ENCODE peak calls at places on chromosomes 11 and 22, in seven cellular contexts. V, M, I, Y, K, X and Z are unnamed samples.

GRCh38 chr11:83793332-83793731 is 507.2 kb upstream of the CCDC90B start:
- DNase-seq in K (no peak), Y (no peak), M (no peak), V (no peak), X (no peak), I (no peak), Z (no peak)

GRCh38 chr11:74135516-74135840 is 35.3 kb downstream of the C2CD3 start:
- DNase-seq in X (no peak), K (no peak), V (no peak), I (no peak), M (no peak), Y (no peak), Z (no peak)

GRCh38 chr11:117557321-117557720 is 229.7 kb downstream of the CEP164 start:
- DNase-seq in K (no peak), X (no peak), I (no peak), M (no peak), Y (no peak), V (no peak), Z (no peak)

GRCh38 chr11:67648140-67648795 is 2.3 kb downstream of the ACY3 start:
- DNase-seq in M (no peak), X (peak), I (peak), K (no peak), V (no peak), Y (no peak), Z (no peak)

GRCh38 chr11:17848709-17849108 is 114.1 kb downstream of the KCNC1 start:
- DNase-seq in V (no peak), I (no peak), Y (no peak), M (no peak), K (no peak), X (no peak), Z (no peak)

GRCh38 chr11:35550374-35551036 is 25.1 kb upstream of the PAMR1 start:
- DNase-seq in K (no peak), V (peak), I (no peak), Y (no peak), M (no peak), X (no peak), Z (peak)

GRCh38 chr11:111324277-111324720 is 26.0 kb downstream of the POU2AF3 start:
- DNase-seq in M (no peak), K (peak), V (peak), Y (no peak), X (no peak), I (no peak), Z (no peak)

GRCh38 chr22:39527481-39527961 is 5.0 kb downstream of the RPS19BP1 start:
- DNase-seq in X (no peak), Y (no peak), M (no peak), K (no peak), I (no peak), V (no peak), Z (peak)

GRCh38 chr11:129320485-129320884 is 55.2 kb upstream of the BARX2 start:
- DNase-seq in Y (no peak), I (no peak), X (no peak), V (peak), M (no peak), K (no peak), Z (peak)

GRCh38 chr11:95680169-95680929 is 109.2 kb downstream of the FAM76B start:
- DNase-seq in M (no peak), X (no peak), V (peak), K (no peak), Y (no peak), I (peak), Z (peak)

GRCh38 chr22:33789690-33790253 is 130.5 kb downstream of the LARGE1 start:
- DNase-seq in X (no peak), Y (no peak), M (no peak), I (no peak), K (no peak), V (no peak), Z (no peak)

GRCh38 chr11:16881074-16881709 is 133.0 kb downstream of the PLEKHA7 start:
- DNase-seq in M (peak), V (peak), I (no peak), K (peak), X (no peak), Y (peak), Z (peak)

GRCh38 chr11:28463826-28464225 is 355.6 kb downstream of the METTL15 start:
- DNase-seq in M (no peak), Y (no peak), K (no peak), V (peak), I (no peak), X (no peak), Z (peak)

GRCh38 chr11:134037093-134037908 is 31.6 kb upstream of the JAM3 start:
- DNase-seq in M (peak), X (peak), Y (peak), K (peak), V (peak), I (peak), Z (peak)

GRCh38 chr11:129946965-129947364 is 51.6 kb upstream of the NFRKB start:
- DNase-seq in V (no peak), X (no peak), M (no peak), Y (no peak), K (no peak), I (no peak), Z (no peak)

GRCh38 chr11:19711911-19712280 is 741 bp upstream of the NAV2 start:
- DNase-seq in V (no peak), X (no peak), I (no peak), Y (no peak), M (peak), K (no peak), Z (peak)

GRCh38 chr11:11607772-11608171 is 14.0 kb downstream of the GALNT18 start:
- DNase-seq in X (no peak), M (no peak), K (no peak), I (peak), Y (no peak), V (no peak), Z (peak)

GRCh38 chr22:43381693-43382092 is 30.1 kb upstream of the MPPED1 start:
- DNase-seq in M (no peak), X (no peak), K (no peak), V (no peak), I (no peak), Y (peak), Z (no peak)

GRCh38 chr11:11987503-11988022 is 20.9 kb downstream of the DKK3 start:
- DNase-seq in Y (no peak), V (peak), M (no peak), X (no peak), I (peak), K (no peak), Z (peak)

GRCh38 chr11:35238882-35239281 is 99.9 kb downstream of the CD44 start:
- DNase-seq in I (no peak), K (no peak), Y (no peak), M (no peak), V (no peak), X (no peak), Z (no peak)

GRCh38 chr11:3222941-3223905 is 4.6 kb upstream of the MRGPRG start:
- DNase-seq in K (no peak), I (no peak), Y (no peak), M (no peak), X (peak), V (no peak), Z (no peak)

GRCh38 chr11:127106938-127107337 is 106.4 kb upstream of the KIRREL3 start:
- DNase-seq in I (no peak), X (no peak), M (no peak), V (no peak), Y (no peak), K (no peak), Z (no peak)

GRCh38 chr11:13238879-13239514 is 38.6 kb upstream of the BMAL1 start:
- DNase-seq in Y (no peak), I (peak), X (no peak), M (no peak), V (peak), K (peak), Z (peak)

GRCh38 chr22:48142388-48142787 is 1379.9 kb downstream of the TBC1D22A start:
- DNase-seq in M (no peak), I (no peak), V (no peak), Y (no peak), X (no peak), K (no peak), Z (no peak)

GRCh38 chr11:63599211-63600122 is 14.8 kb downstream of the PLAAT3 start:
- DNase-seq in Y (no peak), V (peak), K (no peak), I (peak), X (no peak), M (no peak), Z (peak)

GRCh38 chr22:23207786-23208325 is 27.5 kb downstream of the BCR start:
- DNase-seq in K (no peak), X (peak), Y (no peak), I (no peak), V (no peak), M (no peak), Z (no peak)

GRCh38 chr11:2443881-2444300 is 423 bp downstream of the TRPM5 start:
- DNase-seq in I (no peak), V (no peak), Y (no peak), M (no peak), K (no peak), X (no peak), Z (no peak)

DNA sequence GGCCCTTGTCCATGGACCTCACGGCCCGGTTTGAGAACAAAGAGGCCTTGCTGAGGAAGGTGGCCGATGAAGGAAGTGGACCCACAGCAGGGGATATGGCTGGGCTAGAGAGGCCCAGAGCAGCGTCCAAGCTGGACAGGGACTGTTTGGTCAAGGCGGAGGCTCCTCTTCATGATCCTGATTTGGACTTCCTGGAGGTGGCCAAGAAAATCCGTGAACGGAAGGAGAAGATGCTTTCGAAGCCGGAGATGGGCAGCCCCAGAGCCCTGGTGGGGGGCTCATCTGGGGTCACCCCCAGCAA is 76.3 kb downstream of the KIAA1671 start:
- DNase-seq in I (no peak), V (no peak), M (no peak), K (no peak), Y (no peak), X (no peak), Z (no peak)
- H3K4me3 ChIP-seq in I (no peak), V (no peak), M (no peak), K (no peak), Y (no peak), X (no peak), Z (no peak)

DNA sequence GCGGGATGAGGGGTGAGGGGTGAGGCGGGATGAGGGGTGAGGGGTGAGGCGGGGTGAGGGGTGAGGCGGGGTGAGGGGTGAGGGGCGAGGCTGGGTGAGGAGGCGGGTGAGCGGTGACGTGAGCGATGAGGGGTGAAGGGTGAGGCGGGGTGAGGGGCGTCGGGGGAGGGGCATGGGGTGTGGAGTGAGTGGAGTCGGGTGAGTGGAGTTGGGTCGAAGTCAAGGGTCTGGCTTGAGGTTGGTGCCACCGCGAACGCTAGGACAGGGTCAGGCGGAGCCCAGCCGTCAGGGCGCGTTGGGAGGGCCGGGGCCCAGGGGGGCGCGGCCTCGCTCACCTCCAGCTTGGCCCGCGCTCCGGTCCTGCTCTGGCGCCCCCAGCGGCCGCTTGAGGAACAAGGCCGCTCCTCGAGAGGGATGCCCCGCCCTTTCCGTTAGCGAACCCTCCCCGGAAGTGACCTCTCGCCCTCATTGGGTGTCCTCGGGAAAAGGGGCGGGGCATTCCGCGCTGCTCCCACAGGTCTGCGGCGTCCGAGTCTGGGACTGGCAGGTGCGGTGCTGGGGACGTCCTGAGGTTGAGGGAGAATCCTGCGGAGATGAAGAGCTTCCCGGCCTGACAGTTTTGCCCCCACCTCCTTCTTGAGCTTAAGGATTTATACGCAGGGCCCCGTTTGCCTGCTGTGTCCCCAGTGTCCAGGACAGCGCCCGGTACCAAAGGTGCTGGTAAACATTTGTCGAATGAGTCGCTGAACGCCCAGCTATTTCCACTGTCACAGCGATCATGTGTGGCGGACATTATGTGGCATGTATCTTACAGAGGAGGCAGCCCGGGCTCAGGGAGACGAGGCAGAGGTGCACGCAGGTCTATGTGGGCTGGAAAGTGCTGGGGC is at the start of gene SYCE3:
- DNase-seq in K (peak), Y (peak), X (peak), M (peak), I (peak), V (peak), Z (peak)
- H3K4me3 ChIP-seq in K (peak), Y (peak), X (peak), M (peak), I (peak), V (peak), Z (peak)

DNA sequence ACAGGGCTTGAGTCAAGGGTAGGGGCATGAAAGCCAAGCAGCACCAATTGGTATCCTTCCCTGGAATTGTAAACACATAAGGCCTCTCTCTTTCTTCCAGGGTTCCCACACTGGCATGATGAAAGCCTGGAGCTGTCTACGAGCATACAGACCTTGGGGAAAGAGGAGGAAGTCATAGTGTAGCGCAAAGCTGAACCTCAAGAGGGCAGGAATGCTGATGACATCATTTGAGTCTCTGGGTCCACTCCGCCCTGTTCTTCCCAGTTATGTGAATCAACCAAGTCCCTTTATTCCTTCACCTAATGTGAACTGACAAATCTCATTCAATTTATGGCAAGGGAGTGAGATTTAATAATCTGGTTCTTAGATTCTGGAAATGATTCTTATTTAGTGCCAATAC is 266.4 kb upstream of the NCAM1 start:
- DNase-seq in K (no peak), Y (no peak), V (peak), M (no peak), I (peak), X (no peak), Z (peak)
- H3K4me3 ChIP-seq in K (no peak), Y (no peak), V (no peak), M (no peak), I (no peak), X (no peak), Z (no peak)

GRCh38 chr11:33892906-33893594 is 1.2 kb upstream of the LMO2 start:
- DNase-seq in X (no peak), I (no peak), Y (no peak), K (no peak), V (no peak), M (no peak), Z (no peak)

GRCh38 chr11:33893711-33894401 is 2.0 kb upstream of the LMO2 start:
- DNase-seq in K (no peak), I (no peak), M (no peak), V (no peak), Y (no peak), X (no peak), Z (no peak)

GRCh38 chr11:33894402-33894754 is 2.5 kb upstream of the LMO2 start:
- DNase-seq in K (no peak), I (no peak), Y (no peak), V (no peak), M (no peak), X (no peak), Z (no peak)

GRCh38 chr11:33889821-33890378 is 2.0 kb downstream of the LMO2 start:
- DNase-seq in X (no peak), V (no peak), K (no peak), M (no peak), I (no peak), Y (no peak), Z (no peak)

GRCh38 chr11:33891714-33892327 is at the start of gene LMO2:
- DNase-seq in I (no peak), X (no peak), M (no peak), Y (no peak), V (no peak), K (no peak), Z (peak)
- H3K4me3 ChIP-seq in I (no peak), X (no peak), M (no peak), Y (no peak), V (no peak), K (no peak), Z (no peak)

DNA sequence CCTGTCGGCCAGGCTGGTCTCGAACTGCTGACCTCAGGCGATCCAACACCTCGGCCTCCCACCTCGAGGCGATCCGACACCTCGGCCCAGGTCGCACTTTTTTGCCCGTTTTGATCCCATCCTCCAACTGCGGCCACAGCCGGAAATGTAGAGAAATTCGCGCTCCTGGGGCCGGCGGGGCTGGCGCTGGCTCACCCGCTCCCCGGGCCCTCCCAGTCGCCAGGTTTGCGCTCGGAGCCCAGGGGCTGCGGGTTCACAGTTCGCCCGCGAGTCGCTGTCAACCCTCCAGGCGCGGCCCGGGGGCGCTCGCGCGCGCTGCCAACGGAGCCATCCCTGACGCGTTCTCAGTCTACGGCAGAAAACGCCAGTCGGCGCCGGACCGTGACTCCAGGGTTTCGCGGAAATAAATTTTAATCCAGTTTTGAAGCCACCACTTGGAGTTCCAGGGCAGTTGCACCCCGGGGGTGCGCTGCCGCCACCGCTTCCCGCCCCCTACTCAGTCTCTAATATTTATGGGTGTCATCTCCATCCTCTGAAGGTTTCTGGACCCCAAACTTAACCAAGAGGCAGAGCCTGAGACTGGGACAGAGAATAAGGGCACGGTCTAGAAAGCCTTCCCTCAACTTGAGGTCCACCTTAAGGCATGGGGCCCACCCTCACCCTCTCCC is 1.5 kb upstream of the KLHDC7B start:
- DNase-seq in M (no peak), X (peak), I (peak), Y (peak), V (peak), K (no peak), Z (peak)
- H3K4me3 ChIP-seq in M (no peak), X (no peak), I (peak), Y (peak), V (peak), K (peak), Z (peak)

DNA sequence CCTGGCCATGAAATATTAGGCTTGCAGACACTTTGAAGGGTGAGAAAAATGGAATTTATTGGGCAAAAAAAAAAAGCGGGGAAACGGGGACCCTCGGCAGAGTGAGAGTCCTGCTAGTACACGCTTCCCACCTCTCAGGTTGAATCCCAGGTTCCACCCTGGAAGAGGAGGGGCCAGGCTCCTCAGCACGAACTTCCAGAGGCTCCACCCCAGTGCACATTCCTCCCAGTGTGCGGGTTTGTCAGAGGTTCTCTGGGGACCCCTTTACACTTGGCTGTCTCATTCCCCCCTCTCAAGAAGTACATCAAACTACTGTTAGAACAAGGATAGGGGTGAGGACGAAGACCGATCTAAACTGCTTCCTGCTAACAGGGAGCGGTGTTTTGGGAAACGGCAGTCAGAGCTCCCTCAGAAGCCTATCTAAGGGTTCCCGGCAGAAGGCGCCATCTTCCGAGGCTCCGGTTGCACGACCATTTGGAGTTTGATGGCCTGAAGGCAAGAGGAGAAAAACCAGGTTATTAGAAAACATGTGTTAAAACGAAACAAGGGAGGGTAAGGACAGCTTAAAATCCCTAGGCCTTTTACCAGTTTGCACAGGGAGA is 27.5 kb downstream of the FOLR3 start:
- DNase-seq in X (no peak), V (no peak), I (no peak), Y (no peak), M (no peak), K (no peak), Z (no peak)
- H3K4me3 ChIP-seq in X (no peak), V (no peak), I (no peak), Y (no peak), M (no peak), K (no peak), Z (no peak)